ENCODE peak calls at places on chromosome 20, in six cellular contexts. H is fibroblast of pulmonary artery, Z is endodermal cell, V is GM13977, D is heart right ventricle, F is AG10803. S is an unnamed sample.

GRCh38 chr20:59515013-59515905 is 89.1 kb upstream of the PHACTR3 start:
- DNase-seq in H (peak), Z (peak), V (no peak), D (peak), F (peak), S (peak)

GRCh38 chr20:52937701-52938100 is 34.5 kb upstream of the TSHZ2 start:
- DNase-seq in H (no peak), Z (peak), V (no peak), D (no peak), F (peak), S (no peak)

GRCh38 chr20:41616228-41616627 is 1.9 kb downstream of the CHD6 start:
- DNase-seq in H (peak), Z (no peak), V (no peak), D (no peak), F (peak), S (no peak)

GRCh38 chr20:18164356-18164755 is 26.7 kb downstream of the KAT14 start:
- DNase-seq in H (no peak), Z (no peak), V (no peak), D (no peak), F (peak), S (no peak)

GRCh38 chr20:9147553-9148024 is 78.7 kb downstream of the PLCB4 start:
- DNase-seq in H (no peak), Z (no peak), V (no peak), D (no peak), F (peak), S (no peak)

GRCh38 chr20:21511850-21512633 is 1.8 kb downstream of the NKX2-2 start:
- DNase-seq in H (no peak), Z (peak), V (peak), D (no peak), F (no peak), S (no peak)

GRCh38 chr20:59571591-59572314 is 32.6 kb upstream of the PHACTR3 start:
- DNase-seq in H (peak), Z (peak), V (peak), D (peak), F (peak), S (peak)

GRCh38 chr20:63955281-63955845 is 853 bp downstream of the UCKL1 start:
- DNase-seq in H (no peak), Z (peak), V (peak), D (peak), F (peak), S (no peak)

GRCh38 chr20:50645253-50646068 is 45.9 kb downstream of the RIPOR3 start:
- DNase-seq in H (peak), Z (peak), V (no peak), D (peak), F (peak), S (peak)

GRCh38 chr20:21396045-21396893 is 1.1 kb downstream of the NKX2-4 start:
- DNase-seq in H (no peak), Z (peak), V (no peak), D (peak), F (no peak), S (peak)

GRCh38 chr20:53077373-53078205 is 105.4 kb downstream of the TSHZ2 start:
- DNase-seq in H (peak), Z (no peak), V (no peak), D (no peak), F (peak), S (no peak)

GRCh38 chr20:46304361-46304760 is 3.9 kb downstream of the CDH22 start:
- DNase-seq in H (no peak), Z (no peak), V (no peak), D (no peak), F (no peak), S (no peak)

GRCh38 chr20:53621482-53622246 is 28.0 kb upstream of the ZNF217 start:
- DNase-seq in H (peak), Z (peak), V (no peak), D (peak), F (peak), S (no peak)

GRCh38 chr20:46128310-46129151 is 10.4 kb downstream of the CD40 start:
- DNase-seq in H (peak), Z (peak), V (no peak), D (peak), F (no peak), S (peak)

GRCh38 chr20:17202668-17203067 is 24.2 kb upstream of the PCSK2 start:
- DNase-seq in H (no peak), Z (peak), V (no peak), D (no peak), F (no peak), S (peak)

GRCh38 chr20:18524646-18525045 is 16.9 kb downstream of the SEC23B start:
- DNase-seq in H (peak), Z (no peak), V (no peak), D (no peak), F (peak), S (no peak)

GRCh38 chr20:50395258-50395729 is 114.9 kb upstream of the PTPN1 start:
- DNase-seq in H (peak), Z (no peak), V (no peak), D (peak), F (peak), S (no peak)

GRCh38 chr20:38342716-38343106 is 3.6 kb upstream of the LBP start:
- DNase-seq in H (no peak), Z (no peak), V (no peak), D (no peak), F (no peak), S (no peak)

GRCh38 chr20:1813101-1813529 is 82.1 kb upstream of the SIRPA start:
- DNase-seq in H (peak), Z (peak), V (no peak), D (peak), F (peak), S (no peak)

GRCh38 chr20:50027611-50028105 is 44.9 kb downstream of the SNAI1 start:
- DNase-seq in H (peak), Z (peak), V (no peak), D (peak), F (peak), S (no peak)

GRCh38 chr20:60986757-60987156 is 265.3 kb upstream of the CDH4 start:
- DNase-seq in H (no peak), Z (no peak), V (no peak), D (no peak), F (no peak), S (no peak)

GRCh38 chr20:62104791-62105345 is 17.4 kb upstream of the LSM14B start:
- DNase-seq in H (peak), Z (no peak), V (no peak), D (no peak), F (peak), S (no peak)

GRCh38 chr20:53957421-53958172 is 112.8 kb downstream of the BCAS1 start:
- DNase-seq in H (peak), Z (no peak), V (no peak), D (no peak), F (peak), S (no peak)

GRCh38 chr20:50541606-50542041 is 31.4 kb downstream of the PTPN1 start:
- DNase-seq in H (no peak), Z (no peak), V (no peak), D (no peak), F (no peak), S (no peak)

GRCh38 chr20:54524849-54525248 is 49.5 kb downstream of the DOK5 start:
- DNase-seq in H (no peak), Z (no peak), V (no peak), D (no peak), F (no peak), S (no peak)

GRCh38 chr20:1402149-1402548 is 9.3 kb upstream of the FKBP1A start:
- DNase-seq in H (no peak), Z (no peak), V (no peak), D (no peak), F (peak), S (no peak)

GRCh38 chr20:24936526-24937407 is 12.3 kb upstream of the CST7 start:
- DNase-seq in H (no peak), Z (peak), V (no peak), D (no peak), F (no peak), S (no peak)

GRCh38 chr20:61408951-61409740 is 157.1 kb downstream of the CDH4 start:
- DNase-seq in H (no peak), Z (no peak), V (no peak), D (no peak), F (no peak), S (no peak)

GRCh38 chr20:62136283-62137091 is 6.7 kb downstream of the PSMA7 start:
- DNase-seq in H (peak), Z (peak), V (peak), D (peak), F (peak), S (peak)

GRCh38 chr20:8255945-8256632 is 124.0 kb downstream of the PLCB1 start:
- DNase-seq in H (no peak), Z (no peak), V (no peak), D (no peak), F (no peak), S (no peak)

GRCh38 chr20:51164732-51165530 is 142.0 kb upstream of the KCNG1 start:
- DNase-seq in H (no peak), Z (no peak), V (no peak), D (no peak), F (no peak), S (no peak)

GRCh38 chr20:63645218-63645617 is 8.0 kb downstream of the STMN3 start:
- DNase-seq in H (no peak), Z (peak), V (no peak), D (no peak), F (no peak), S (no peak)

GRCh38 chr20:53899351-53900167 is 170.8 kb downstream of the BCAS1 start:
- DNase-seq in H (peak), Z (no peak), V (no peak), D (no peak), F (peak), S (no peak)

GRCh38 chr20:45128066-45128465 is 3.8 kb upstream of the WFDC12 start:
- DNase-seq in H (no peak), Z (no peak), V (no peak), D (no peak), F (no peak), S (no peak)

GRCh38 chr20:46261456-46262253 is 46.6 kb downstream of the CDH22 start:
- DNase-seq in H (no peak), Z (no peak), V (no peak), D (no peak), F (no peak), S (no peak)

GRCh38 chr20:10603971-10604864 is 69.6 kb downstream of the JAG1 start:
- DNase-seq in H (peak), Z (no peak), V (no peak), D (peak), F (peak), S (no peak)

GRCh38 chr20:58634121-58634817 is 16.8 kb upstream of the STX16 start:
- DNase-seq in H (peak), Z (no peak), V (peak), D (no peak), F (no peak), S (no peak)

GRCh38 chr20:40481743-40482458 is 207.1 kb downstream of the MAFB start:
- DNase-seq in H (no peak), Z (no peak), V (no peak), D (no peak), F (no peak), S (no peak)

DNA sequence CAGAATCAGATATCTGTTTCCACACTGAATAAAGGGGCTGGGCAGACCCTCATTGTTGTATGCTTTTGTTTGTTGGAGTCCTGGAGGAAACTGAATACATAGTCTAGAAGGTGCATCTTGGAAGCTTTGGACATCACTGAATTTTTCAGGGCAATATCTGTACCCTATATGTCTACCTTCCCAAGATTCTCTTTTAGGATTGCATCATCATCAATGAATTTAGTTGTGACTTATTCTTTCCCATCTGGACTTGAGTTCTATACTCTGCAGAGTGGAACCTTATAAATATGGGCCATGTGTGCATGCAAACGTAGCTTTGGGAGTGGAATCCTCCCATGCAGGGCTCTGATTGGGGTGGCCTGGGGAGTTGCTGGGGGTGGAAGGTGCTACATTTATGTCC is 60.7 kb upstream of the PROKR2 start:
- DNase-seq in H (no peak), Z (no peak), V (no peak), D (no peak), F (no peak), S (no peak)
- TF ChIP-seq CTCF in H (no peak), Z (no peak), V (no peak), D (no peak), F (no peak), S (no peak)

DNA sequence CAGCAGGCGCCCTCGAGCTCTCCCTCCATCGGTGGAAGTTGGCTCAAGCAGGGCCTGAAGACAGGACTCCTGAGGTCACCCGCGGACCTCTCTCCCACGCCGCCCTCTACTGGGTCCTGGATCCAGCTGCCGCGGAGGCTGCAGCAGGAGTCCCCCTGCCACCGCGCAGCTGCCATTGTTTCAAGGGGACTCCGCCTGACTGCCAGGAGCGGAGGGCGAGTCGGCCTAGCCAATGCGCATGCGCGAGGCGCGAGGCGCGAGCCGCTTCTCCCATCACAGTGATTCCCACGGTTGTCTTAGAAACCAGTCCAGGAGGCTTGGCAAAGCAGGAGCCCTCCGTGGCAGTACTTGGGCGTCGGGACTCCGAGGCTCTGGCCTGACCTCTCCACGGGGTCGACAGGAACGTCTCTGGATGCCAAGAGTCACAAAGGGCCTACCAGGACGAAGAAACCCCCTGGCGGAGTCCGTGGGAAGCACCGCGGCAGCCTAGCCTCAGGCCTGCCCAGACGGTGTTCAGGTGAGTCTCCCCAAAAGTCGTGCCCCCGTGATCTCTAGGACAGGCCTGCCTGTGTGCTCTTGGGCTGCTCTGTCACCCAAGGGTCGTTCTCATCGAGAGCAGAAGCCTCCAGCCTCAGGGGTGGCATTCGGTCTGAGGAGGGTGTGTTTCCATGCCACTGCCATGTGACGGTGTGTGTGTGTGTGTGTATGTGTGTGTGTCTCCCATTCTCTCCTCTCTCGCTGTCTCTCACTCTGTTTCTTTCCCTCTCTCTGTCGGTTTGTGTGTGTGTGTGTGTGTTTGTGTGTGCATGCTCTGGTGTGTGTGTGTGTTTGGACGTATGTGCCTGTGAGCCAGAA is 290.6 kb upstream of the ZNF337 start:
- DNase-seq in H (peak), Z (peak), V (no peak), D (peak), F (peak), S (peak)
- TF ChIP-seq CTCF in H (peak), Z (peak), V (no peak), D (no peak), F (peak), S (no peak)

GRCh38 chr20:32661820-32662528 is 11.8 kb downstream of the C20orf203 start:
- DNase-seq in H (no peak), Z (no peak), V (no peak), D (no peak), F (no peak), S (no peak)
- TF ChIP-seq CTCF in H (no peak), Z (peak), V (no peak), D (no peak), F (no peak), S (no peak)

GRCh38 chr20:48149887-48150286 is 364.6 kb upstream of the SULF2 start:
- DNase-seq in H (no peak), Z (no peak), V (no peak), D (no peak), F (no peak), S (no peak)

GRCh38 chr20:48147326-48147725 is 362.0 kb upstream of the SULF2 start:
- DNase-seq in H (no peak), Z (no peak), V (no peak), D (no peak), F (no peak), S (no peak)

GRCh38 chr20:48148020-48148419 is 362.7 kb upstream of the SULF2 start:
- DNase-seq in H (no peak), Z (no peak), V (no peak), D (no peak), F (no peak), S (no peak)

GRCh38 chr20:48150568-48150967 is 365.3 kb upstream of the SULF2 start:
- DNase-seq in H (no peak), Z (no peak), V (no peak), D (no peak), F (no peak), S (no peak)

GRCh38 chr20:48148916-48149672 is 363.8 kb upstream of the SULF2 start:
- DNase-seq in H (no peak), Z (no peak), V (no peak), D (no peak), F (no peak), S (no peak)
- TF ChIP-seq CTCF in H (no peak), Z (peak), V (no peak), D (no peak), F (peak), S (no peak)

GRCh38 chr20:3175270-3175669 is 1.9 kb upstream of the LZTS3 start:
- DNase-seq in H (no peak), Z (no peak), V (no peak), D (no peak), F (no peak), S (no peak)

GRCh38 chr20:3174442-3175263 is 1.3 kb upstream of the LZTS3 start:
- DNase-seq in H (peak), Z (no peak), V (no peak), D (no peak), F (peak), S (no peak)

GRCh38 chr20:3172933-3173581 is at the start of gene LZTS3:
- DNase-seq in H (peak), Z (peak), V (peak), D (peak), F (peak), S (peak)

GRCh38 chr20:3172126-3172932 is 1.0 kb downstream of the LZTS3 start:
- DNase-seq in H (no peak), Z (peak), V (peak), D (no peak), F (no peak), S (no peak)

DNA sequence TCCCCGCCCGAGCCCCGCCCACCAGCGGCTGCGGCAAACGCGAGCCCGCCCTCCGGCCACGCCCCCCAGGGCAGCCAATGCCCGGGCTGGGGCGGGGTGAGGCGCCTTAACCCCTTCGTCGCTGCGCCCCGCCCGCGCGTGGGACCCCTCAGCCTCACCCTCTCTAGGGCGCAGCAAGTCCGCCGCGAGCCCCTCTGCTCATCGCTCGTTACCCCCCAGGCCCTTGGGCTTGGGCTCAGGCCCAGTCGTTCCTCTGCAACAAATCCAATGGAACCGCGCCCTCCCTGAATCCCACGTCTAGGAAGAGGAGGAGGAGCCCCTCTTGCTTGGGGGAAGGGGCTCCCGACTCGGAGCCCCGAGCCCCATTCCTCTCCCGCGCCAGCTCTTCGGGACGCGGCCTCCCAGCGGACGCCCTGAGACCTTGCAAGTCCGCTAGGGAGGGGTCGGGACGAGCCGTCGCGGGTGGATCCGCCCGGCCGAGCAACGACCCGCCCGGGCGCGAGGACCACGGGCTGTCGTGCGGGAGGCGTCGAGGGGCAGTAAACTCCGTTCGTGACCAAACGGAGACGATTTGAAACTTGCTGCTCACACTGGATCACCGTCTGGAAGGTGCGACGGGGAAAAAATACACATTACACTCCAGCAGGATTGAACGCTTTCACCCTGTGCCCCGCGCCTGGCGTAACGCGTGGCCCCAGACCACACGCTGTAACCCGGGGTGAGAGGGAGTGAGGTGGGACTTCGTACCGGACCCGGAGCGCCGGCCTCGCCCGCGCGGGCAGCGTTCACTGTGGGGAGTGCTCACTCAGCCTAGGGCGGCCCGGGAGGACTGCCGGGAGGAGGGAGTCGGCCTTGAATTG is 463 bp upstream of the LZTS3 start:
- DNase-seq in H (peak), Z (peak), V (peak), D (peak), F (peak), S (peak)
- TF ChIP-seq CTCF in H (no peak), Z (peak), V (no peak), D (no peak), F (peak), S (no peak)

S was measured in endothelial cell.